ENCODE peak calls at places on chromosomes 6 and 20, in four cellular contexts. One of them, this sample, is unnamed. For H3K27me3, H3K9me3 and H3K36me3, the result is how much of the 10 kb centered on the place peaks cover.

GRCh38 chr20:50723672-50724071 is 7.7 kb upstream of the PARD6B start:
- DNase-seq in SJSA1: no peak
- DNase-seq in MM.1S: no peak
- DNase-seq in uterus: no peak
- DNase-seq in this sample: no peak

GRCh38 chr6:109296305-109296915 is 85.9 kb downstream of the CD164 start:
- DNase-seq in SJSA1: no peak
- DNase-seq in MM.1S: no peak
- DNase-seq in uterus: no peak
- DNase-seq in this sample: no peak

GRCh38 chr6:158488065-158488464 is 71.8 kb upstream of the TMEM181 start:
- DNase-seq in uterus: no peak
- DNase-seq in MM.1S: no peak
- DNase-seq in SJSA1: peak
- DNase-seq in this sample: no peak

GRCh38 chr20:51661609-51662178 is 106.5 kb downstream of the ATP9A start:
- DNase-seq in uterus: no peak
- DNase-seq in MM.1S: no peak
- DNase-seq in SJSA1: peak
- DNase-seq in this sample: no peak

GRCh38 chr6:98014791-98015201 is 731.8 kb upstream of the MMS22L start:
- DNase-seq in uterus: no peak
- DNase-seq in MM.1S: no peak
- DNase-seq in SJSA1: no peak
- DNase-seq in this sample: no peak

GRCh38 chr6:154496191-154496590 is 14.3 kb downstream of the CNKSR3 start:
- DNase-seq in SJSA1: no peak
- DNase-seq in MM.1S: no peak
- DNase-seq in uterus: no peak
- DNase-seq in this sample: no peak

GRCh38 chr20:53038328-53038727 is 66.2 kb downstream of the TSHZ2 start:
- DNase-seq in SJSA1: no peak
- DNase-seq in MM.1S: no peak
- DNase-seq in uterus: no peak
- DNase-seq in this sample: no peak

GRCh38 chr20:62962891-62963613 is 10.5 kb downstream of the SLC17A9 start:
- DNase-seq in MM.1S: no peak
- DNase-seq in uterus: no peak
- DNase-seq in SJSA1: no peak
- DNase-seq in this sample: no peak

GRCh38 chr20:47665221-47665991 is 119.9 kb downstream of the SULF2 start:
- DNase-seq in uterus: no peak
- DNase-seq in MM.1S: no peak
- DNase-seq in SJSA1: peak
- DNase-seq in this sample: no peak

GRCh38 chr6:162538643-162539064 is 188.9 kb downstream of the PRKN start:
- DNase-seq in MM.1S: no peak
- DNase-seq in SJSA1: no peak
- DNase-seq in uterus: no peak
- DNase-seq in this sample: no peak

GRCh38 chr6:144284474-144284752 is 722 bp upstream of the UTRN start:
- DNase-seq in SJSA1: no peak
- DNase-seq in MM.1S: no peak
- DNase-seq in uterus: no peak
- DNase-seq in this sample: no peak

GRCh38 chr6:41470341-41471063 is 75.7 kb upstream of the FOXP4 start:
- DNase-seq in SJSA1: no peak
- DNase-seq in uterus: peak
- DNase-seq in MM.1S: no peak
- DNase-seq in this sample: no peak

GRCh38 chr6:41469156-41469950 is 76.8 kb upstream of the FOXP4 start:
- DNase-seq in MM.1S: no peak
- DNase-seq in uterus: no peak
- DNase-seq in SJSA1: no peak
- DNase-seq in this sample: no peak

GRCh38 chr6:41474213-41474933 is 71.8 kb upstream of the FOXP4 start:
- DNase-seq in MM.1S: no peak
- DNase-seq in uterus: no peak
- DNase-seq in SJSA1: no peak
- DNase-seq in this sample: no peak

GRCh38 chr6:41469951-41470340 is 76.2 kb upstream of the FOXP4 start:
- DNase-seq in uterus: no peak
- DNase-seq in MM.1S: no peak
- DNase-seq in SJSA1: no peak
- DNase-seq in this sample: no peak

GRCh38 chr6:41471064-41471895 is 74.9 kb upstream of the FOXP4 start:
- DNase-seq in SJSA1: no peak
- DNase-seq in uterus: no peak
- DNase-seq in MM.1S: no peak
- DNase-seq in this sample: no peak
- H3K27me3 ChIP-seq in SJSA1: under half
- H3K27me3 ChIP-seq in uterus: under half
- H3K27me3 ChIP-seq in MM.1S: half or more
- H3K27me3 ChIP-seq in this sample: under half

DNA sequence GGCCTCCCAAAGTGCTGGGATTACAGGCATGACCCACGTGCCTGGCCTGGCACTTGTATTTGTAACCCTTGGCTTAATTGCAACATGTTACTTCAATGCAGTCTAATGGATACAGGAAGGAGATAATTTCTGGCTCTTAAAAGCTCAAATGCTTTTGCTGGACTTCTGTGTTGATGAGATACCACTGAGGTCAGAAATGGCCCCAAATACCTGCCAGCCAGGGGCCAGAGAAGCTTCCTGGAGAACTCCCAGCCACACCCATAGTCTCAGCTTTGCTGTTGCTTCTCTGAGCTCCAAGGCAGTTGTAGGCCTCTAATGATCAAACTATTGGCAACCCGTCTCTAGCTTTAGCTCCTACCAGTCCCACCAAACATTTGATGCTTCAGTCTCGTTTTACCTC is 14.2 kb upstream of the ZNFX1 start:
- DNase-seq in SJSA1: no peak
- DNase-seq in MM.1S: no peak
- DNase-seq in uterus: no peak
- DNase-seq in this sample: no peak
- H3K9me3 ChIP-seq in SJSA1: under half
- H3K9me3 ChIP-seq in MM.1S: under half
- H3K9me3 ChIP-seq in uterus: under half
- H3K9me3 ChIP-seq in this sample: under half

GRCh38 chr6:7301702-7302101 is 11.3 kb downstream of the SSR1 start:
- DNase-seq in MM.1S: no peak
- DNase-seq in SJSA1: no peak
- DNase-seq in uterus: no peak
- DNase-seq in this sample: no peak
- H3K36me3 ChIP-seq in MM.1S: under half
- H3K36me3 ChIP-seq in SJSA1: half or more
- H3K36me3 ChIP-seq in uterus: under half
- H3K36me3 ChIP-seq in this sample: under half

GRCh38 chr6:8299034-8299433 is 136.3 kb downstream of the SLC35B3 start:
- DNase-seq in uterus: no peak
- DNase-seq in MM.1S: no peak
- DNase-seq in SJSA1: no peak
- DNase-seq in this sample: no peak

GRCh38 chr6:8301502-8301901 is 133.8 kb downstream of the SLC35B3 start:
- DNase-seq in SJSA1: no peak
- DNase-seq in uterus: no peak
- DNase-seq in MM.1S: no peak
- DNase-seq in this sample: no peak
- H3K27me3 ChIP-seq in SJSA1: under half
- H3K27me3 ChIP-seq in uterus: under half
- H3K27me3 ChIP-seq in MM.1S: under half
- H3K27me3 ChIP-seq in this sample: under half

DNA sequence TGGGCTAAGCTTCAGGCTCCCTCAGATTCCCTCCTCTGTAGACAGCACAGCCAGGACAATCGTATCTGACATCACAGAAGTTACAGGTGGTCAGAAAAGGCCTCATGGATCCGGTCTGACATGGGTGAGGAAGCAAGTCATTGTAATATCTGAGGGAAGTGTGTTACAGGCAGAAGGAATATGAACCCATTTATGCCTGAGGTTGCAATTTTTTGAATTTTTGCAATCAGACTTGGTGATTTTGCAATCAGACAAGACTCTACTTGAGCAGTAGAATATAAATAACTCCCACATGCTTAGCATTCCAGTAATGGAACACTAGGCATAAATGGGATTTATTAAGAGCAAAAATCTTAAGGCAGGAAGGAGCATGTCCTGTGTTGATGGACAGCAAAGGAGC is 52.1 kb downstream of the CBLN4 start:
- DNase-seq in MM.1S: no peak
- DNase-seq in uterus: no peak
- DNase-seq in SJSA1: no peak
- DNase-seq in this sample: no peak
- H3K9me3 ChIP-seq in MM.1S: under half
- H3K9me3 ChIP-seq in uterus: under half
- H3K9me3 ChIP-seq in SJSA1: under half
- H3K9me3 ChIP-seq in this sample: under half

GRCh38 chr20:5095454-5095853 is 24.3 kb downstream of the PCNA start:
- DNase-seq in SJSA1: no peak
- DNase-seq in uterus: no peak
- DNase-seq in MM.1S: no peak
- DNase-seq in this sample: no peak

GRCh38 chr20:5100684-5101347 is 18.9 kb downstream of the PCNA start:
- DNase-seq in SJSA1: peak
- DNase-seq in uterus: peak
- DNase-seq in MM.1S: peak
- DNase-seq in this sample: peak

GRCh38 chr20:5095931-5096330 is 23.8 kb downstream of the PCNA start:
- DNase-seq in uterus: no peak
- DNase-seq in MM.1S: no peak
- DNase-seq in SJSA1: no peak
- DNase-seq in this sample: no peak

GRCh38 chr20:5092765-5093339 is 26.9 kb downstream of the PCNA start:
- DNase-seq in uterus: no peak
- DNase-seq in MM.1S: no peak
- DNase-seq in SJSA1: no peak
- DNase-seq in this sample: no peak

DNA sequence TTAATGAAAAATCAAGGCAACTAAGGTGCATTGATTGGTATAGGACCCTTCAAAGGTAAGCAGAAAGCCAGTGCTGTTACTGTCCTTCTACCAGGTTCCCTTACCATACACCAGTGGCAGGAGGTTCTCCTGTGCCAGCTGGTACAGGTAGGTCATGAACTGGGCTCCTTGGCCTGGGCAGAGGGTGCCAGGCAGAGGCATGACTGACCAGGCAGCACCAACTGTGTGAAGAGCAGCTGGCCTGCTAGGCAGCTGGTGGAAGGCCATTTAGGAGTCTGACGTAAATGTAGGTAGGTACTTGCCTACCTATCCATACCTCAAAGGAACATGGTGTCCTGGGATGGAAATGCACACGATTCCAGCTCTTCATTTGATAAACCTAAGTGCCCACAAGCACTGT is 23.3 kb downstream of the PCNA start:
- DNase-seq in uterus: no peak
- DNase-seq in SJSA1: no peak
- DNase-seq in MM.1S: no peak
- DNase-seq in this sample: no peak
- H3K36me3 ChIP-seq in uterus: under half
- H3K36me3 ChIP-seq in SJSA1: under half
- H3K36me3 ChIP-seq in MM.1S: under half
- H3K36me3 ChIP-seq in this sample: under half

DNA sequence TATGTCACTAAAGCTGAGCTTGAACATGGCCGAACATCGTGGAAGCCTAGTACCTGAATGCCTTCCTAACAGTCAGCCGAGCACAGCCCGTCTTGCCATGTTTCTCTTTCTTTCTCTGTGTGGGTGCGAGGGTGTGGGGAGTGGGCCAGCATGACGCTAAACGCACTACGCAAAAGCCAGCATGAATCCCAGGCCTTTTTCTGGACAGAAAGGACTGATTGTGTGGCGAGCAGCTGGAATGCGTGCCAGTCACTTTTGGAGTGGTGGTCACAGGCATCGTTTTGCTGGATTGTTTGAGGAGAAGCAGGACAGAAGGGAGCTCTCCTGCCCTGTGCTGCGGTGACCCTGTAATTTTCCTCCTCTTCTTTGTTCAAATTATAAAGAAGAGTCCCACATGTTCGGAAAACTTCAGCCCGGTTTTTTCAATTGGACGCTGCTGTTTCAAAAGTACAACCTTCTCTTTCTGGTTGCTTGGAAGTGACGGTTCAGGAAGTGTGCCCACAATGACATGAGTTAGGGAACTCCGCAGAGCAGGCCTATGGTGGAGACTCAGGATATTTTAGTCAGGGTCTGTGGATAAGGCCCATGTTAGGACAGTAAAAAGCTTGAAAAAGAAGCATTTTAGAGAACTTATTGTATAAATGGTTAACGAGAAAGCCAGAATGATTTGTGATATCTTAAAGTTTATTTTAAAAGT is 54.3 kb downstream of the PDE7B start:
- DNase-seq in SJSA1: no peak
- DNase-seq in MM.1S: no peak
- DNase-seq in uterus: no peak
- DNase-seq in this sample: no peak
- H3K27me3 ChIP-seq in SJSA1: under half
- H3K27me3 ChIP-seq in MM.1S: under half
- H3K27me3 ChIP-seq in uterus: under half
- H3K27me3 ChIP-seq in this sample: under half

GRCh38 chr20:6956056-6956455 is 188.6 kb downstream of the BMP2 start:
- DNase-seq in uterus: no peak
- DNase-seq in SJSA1: no peak
- DNase-seq in MM.1S: no peak
- DNase-seq in this sample: no peak
- H3K9me3 ChIP-seq in uterus: under half
- H3K9me3 ChIP-seq in SJSA1: under half
- H3K9me3 ChIP-seq in MM.1S: under half
- H3K9me3 ChIP-seq in this sample: under half

GRCh38 chr20:48730977-48731376 is 96.8 kb downstream of the PREX1 start:
- DNase-seq in uterus: no peak
- DNase-seq in SJSA1: no peak
- DNase-seq in MM.1S: no peak
- DNase-seq in this sample: no peak
- H3K36me3 ChIP-seq in uterus: under half
- H3K36me3 ChIP-seq in SJSA1: under half
- H3K36me3 ChIP-seq in MM.1S: under half
- H3K36me3 ChIP-seq in this sample: under half

This sample was measured in naive thymus-derived CD4-positive, alpha-beta T cell.